ENCODE peak calls at places on chromosomes 12 and 14, in ten cellular contexts. One of them, this sample, is unnamed. For H3K4me1, the result is how much of the 10 kb centered on the place peaks cover.

GRCh38 chr12:725076-725475 is 27.3 kb upstream of the WNK1 start:
- DNase-seq in OCI-LY7: no peak
- DNase-seq in mesendoderm: no peak
- DNase-seq in fibroblast of lung: no peak
- DNase-seq in upper lobe of right lung: no peak
- DNase-seq in aorta: no peak
- DNase-seq in heart right ventricle: no peak
- DNase-seq in H9: no peak
- DNase-seq in CD8-positive, alpha-beta T cell: no peak
- DNase-seq in PC-3: no peak
- DNase-seq in this sample: no peak

GRCh38 chr12:45637706-45638105 is 91.8 kb upstream of the ARID2 start:
- DNase-seq in OCI-LY7: no peak
- DNase-seq in mesendoderm: no peak
- DNase-seq in fibroblast of lung: peak
- DNase-seq in upper lobe of right lung: no peak
- DNase-seq in aorta: no peak
- DNase-seq in heart right ventricle: no peak
- DNase-seq in H9: no peak
- DNase-seq in CD8-positive, alpha-beta T cell: no peak
- DNase-seq in PC-3: peak
- DNase-seq in this sample: no peak

GRCh38 chr14:32372154-32372553 is 43.1 kb downstream of the AKAP6 start:
- DNase-seq in OCI-LY7: no peak
- DNase-seq in mesendoderm: no peak
- DNase-seq in fibroblast of lung: peak
- DNase-seq in upper lobe of right lung: no peak
- DNase-seq in aorta: no peak
- DNase-seq in heart right ventricle: no peak
- DNase-seq in H9: no peak
- DNase-seq in CD8-positive, alpha-beta T cell: no peak
- DNase-seq in PC-3: peak
- DNase-seq in this sample: no peak

GRCh38 chr12:12432373-12432772 is 75.5 kb downstream of the BORCS5 start:
- DNase-seq in OCI-LY7: no peak
- DNase-seq in mesendoderm: no peak
- DNase-seq in fibroblast of lung: peak
- DNase-seq in upper lobe of right lung: no peak
- DNase-seq in aorta: no peak
- DNase-seq in heart right ventricle: no peak
- DNase-seq in H9: no peak
- DNase-seq in CD8-positive, alpha-beta T cell: no peak
- DNase-seq in PC-3: peak
- DNase-seq in this sample: peak

GRCh38 chr12:2161478-2161877 is 108.7 kb downstream of the CACNA1C start:
- DNase-seq in OCI-LY7: no peak
- DNase-seq in mesendoderm: no peak
- DNase-seq in fibroblast of lung: peak
- DNase-seq in upper lobe of right lung: no peak
- DNase-seq in aorta: peak
- DNase-seq in heart right ventricle: peak
- DNase-seq in H9: no peak
- DNase-seq in CD8-positive, alpha-beta T cell: no peak
- DNase-seq in PC-3: peak
- DNase-seq in this sample: no peak

GRCh38 chr14:49461529-49462401 is 124.4 kb downstream of the RPS29 start:
- DNase-seq in OCI-LY7: peak
- DNase-seq in mesendoderm: peak
- DNase-seq in fibroblast of lung: peak
- DNase-seq in upper lobe of right lung: no peak
- DNase-seq in aorta: no peak
- DNase-seq in heart right ventricle: peak
- DNase-seq in H9: no peak
- DNase-seq in CD8-positive, alpha-beta T cell: peak
- DNase-seq in PC-3: peak
- DNase-seq in this sample: peak

GRCh38 chr14:24216345-24216699 is 456 bp upstream of the MDP1 start:
- DNase-seq in OCI-LY7: no peak
- DNase-seq in mesendoderm: no peak
- DNase-seq in fibroblast of lung: no peak
- DNase-seq in upper lobe of right lung: no peak
- DNase-seq in aorta: no peak
- DNase-seq in heart right ventricle: no peak
- DNase-seq in H9: no peak
- DNase-seq in CD8-positive, alpha-beta T cell: no peak
- DNase-seq in PC-3: no peak
- DNase-seq in this sample: no peak

GRCh38 chr12:104909761-104910160 is 48.3 kb downstream of the SLC41A2 start:
- DNase-seq in OCI-LY7: no peak
- DNase-seq in mesendoderm: peak
- DNase-seq in fibroblast of lung: peak
- DNase-seq in upper lobe of right lung: no peak
- DNase-seq in aorta: no peak
- DNase-seq in heart right ventricle: no peak
- DNase-seq in H9: no peak
- DNase-seq in CD8-positive, alpha-beta T cell: no peak
- DNase-seq in PC-3: no peak
- DNase-seq in this sample: no peak

GRCh38 chr12:46585854-46586621 is 213.5 kb upstream of the SLC38A2 start:
- DNase-seq in OCI-LY7: peak
- DNase-seq in mesendoderm: peak
- DNase-seq in fibroblast of lung: peak
- DNase-seq in upper lobe of right lung: peak
- DNase-seq in aorta: peak
- DNase-seq in heart right ventricle: no peak
- DNase-seq in H9: peak
- DNase-seq in CD8-positive, alpha-beta T cell: peak
- DNase-seq in PC-3: peak
- DNase-seq in this sample: peak

GRCh38 chr12:1488908-1489381 is 105.4 kb downstream of the FBXL14 start:
- DNase-seq in OCI-LY7: no peak
- DNase-seq in mesendoderm: peak
- DNase-seq in fibroblast of lung: peak
- DNase-seq in upper lobe of right lung: no peak
- DNase-seq in aorta: no peak
- DNase-seq in heart right ventricle: no peak
- DNase-seq in H9: no peak
- DNase-seq in CD8-positive, alpha-beta T cell: no peak
- DNase-seq in PC-3: no peak
- DNase-seq in this sample: peak

GRCh38 chr14:37472906-37473305 is 122.1 kb downstream of the FOXA1 start:
- DNase-seq in OCI-LY7: no peak
- DNase-seq in mesendoderm: peak
- DNase-seq in fibroblast of lung: no peak
- DNase-seq in upper lobe of right lung: no peak
- DNase-seq in aorta: no peak
- DNase-seq in heart right ventricle: no peak
- DNase-seq in H9: peak
- DNase-seq in CD8-positive, alpha-beta T cell: no peak
- DNase-seq in PC-3: no peak
- DNase-seq in this sample: no peak

GRCh38 chr12:124286414-124286813 is 8.5 kb upstream of the RFLNA start:
- DNase-seq in OCI-LY7: no peak
- DNase-seq in mesendoderm: no peak
- DNase-seq in fibroblast of lung: peak
- DNase-seq in upper lobe of right lung: no peak
- DNase-seq in aorta: peak
- DNase-seq in heart right ventricle: no peak
- DNase-seq in H9: no peak
- DNase-seq in CD8-positive, alpha-beta T cell: no peak
- DNase-seq in PC-3: no peak
- DNase-seq in this sample: no peak

GRCh38 chr14:74502236-74503019 is 8.9 kb downstream of the ISCA2 start:
- DNase-seq in OCI-LY7: peak
- DNase-seq in mesendoderm: peak
- DNase-seq in fibroblast of lung: peak
- DNase-seq in upper lobe of right lung: no peak
- DNase-seq in aorta: peak
- DNase-seq in heart right ventricle: no peak
- DNase-seq in H9: peak
- DNase-seq in CD8-positive, alpha-beta T cell: no peak
- DNase-seq in PC-3: peak
- DNase-seq in this sample: peak

GRCh38 chr14:58572092-58572853 is 65.5 kb upstream of the DACT1 start:
- DNase-seq in OCI-LY7: no peak
- DNase-seq in mesendoderm: peak
- DNase-seq in fibroblast of lung: peak
- DNase-seq in upper lobe of right lung: no peak
- DNase-seq in aorta: no peak
- DNase-seq in heart right ventricle: no peak
- DNase-seq in H9: no peak
- DNase-seq in CD8-positive, alpha-beta T cell: peak
- DNase-seq in PC-3: peak
- DNase-seq in this sample: peak

GRCh38 chr14:35368583-35368982 is 36.0 kb downstream of the NFKBIA start:
- DNase-seq in OCI-LY7: no peak
- DNase-seq in mesendoderm: no peak
- DNase-seq in fibroblast of lung: peak
- DNase-seq in upper lobe of right lung: no peak
- DNase-seq in aorta: peak
- DNase-seq in heart right ventricle: no peak
- DNase-seq in H9: no peak
- DNase-seq in CD8-positive, alpha-beta T cell: no peak
- DNase-seq in PC-3: no peak
- DNase-seq in this sample: no peak

GRCh38 chr14:102909911-102910310 is 12.6 kb upstream of the AMN start:
- DNase-seq in OCI-LY7: no peak
- DNase-seq in mesendoderm: no peak
- DNase-seq in fibroblast of lung: no peak
- DNase-seq in upper lobe of right lung: no peak
- DNase-seq in aorta: peak
- DNase-seq in heart right ventricle: no peak
- DNase-seq in H9: no peak
- DNase-seq in CD8-positive, alpha-beta T cell: no peak
- DNase-seq in PC-3: no peak
- DNase-seq in this sample: no peak

GRCh38 chr12:14273911-14274306 is 91.6 kb upstream of the ATF7IP start:
- DNase-seq in OCI-LY7: peak
- DNase-seq in mesendoderm: no peak
- DNase-seq in fibroblast of lung: peak
- DNase-seq in upper lobe of right lung: no peak
- DNase-seq in aorta: no peak
- DNase-seq in heart right ventricle: no peak
- DNase-seq in H9: no peak
- DNase-seq in CD8-positive, alpha-beta T cell: no peak
- DNase-seq in PC-3: peak
- DNase-seq in this sample: no peak

GRCh38 chr12:49824886-49825285 is 3.3 kb downstream of the NCKAP5L start:
- DNase-seq in OCI-LY7: no peak
- DNase-seq in mesendoderm: no peak
- DNase-seq in fibroblast of lung: peak
- DNase-seq in upper lobe of right lung: no peak
- DNase-seq in aorta: no peak
- DNase-seq in heart right ventricle: no peak
- DNase-seq in H9: no peak
- DNase-seq in CD8-positive, alpha-beta T cell: no peak
- DNase-seq in PC-3: no peak
- DNase-seq in this sample: no peak
- H3K4me1 ChIP-seq in OCI-LY7: under half
- H3K4me1 ChIP-seq in mesendoderm: under half
- H3K4me1 ChIP-seq in fibroblast of lung: under half
- H3K4me1 ChIP-seq in upper lobe of right lung: half or more
- H3K4me1 ChIP-seq in aorta: under half
- H3K4me1 ChIP-seq in heart right ventricle: half or more
- H3K4me1 ChIP-seq in H9: under half
- H3K4me1 ChIP-seq in CD8-positive, alpha-beta T cell: under half
- H3K4me1 ChIP-seq in PC-3: under half
- H3K4me1 ChIP-seq in this sample: under half

GRCh38 chr14:91351508-91351853 is 66.1 kb downstream of the CCDC88C start:
- DNase-seq in OCI-LY7: peak
- DNase-seq in mesendoderm: no peak
- DNase-seq in fibroblast of lung: no peak
- DNase-seq in upper lobe of right lung: no peak
- DNase-seq in aorta: peak
- DNase-seq in heart right ventricle: no peak
- DNase-seq in H9: no peak
- DNase-seq in CD8-positive, alpha-beta T cell: no peak
- DNase-seq in PC-3: no peak
- DNase-seq in this sample: no peak

GRCh38 chr14:91350813-91351507 is 66.7 kb downstream of the CCDC88C start:
- DNase-seq in OCI-LY7: peak
- DNase-seq in mesendoderm: no peak
- DNase-seq in fibroblast of lung: no peak
- DNase-seq in upper lobe of right lung: no peak
- DNase-seq in aorta: peak
- DNase-seq in heart right ventricle: no peak
- DNase-seq in H9: no peak
- DNase-seq in CD8-positive, alpha-beta T cell: no peak
- DNase-seq in PC-3: no peak
- DNase-seq in this sample: no peak

GRCh38 chr14:91352696-91353692 is 64.6 kb downstream of the CCDC88C start:
- DNase-seq in OCI-LY7: peak
- DNase-seq in mesendoderm: no peak
- DNase-seq in fibroblast of lung: no peak
- DNase-seq in upper lobe of right lung: no peak
- DNase-seq in aorta: peak
- DNase-seq in heart right ventricle: no peak
- DNase-seq in H9: no peak
- DNase-seq in CD8-positive, alpha-beta T cell: no peak
- DNase-seq in PC-3: no peak
- DNase-seq in this sample: no peak

GRCh38 chr14:91350483-91350812 is 67.2 kb downstream of the CCDC88C start:
- DNase-seq in OCI-LY7: peak
- DNase-seq in mesendoderm: no peak
- DNase-seq in fibroblast of lung: no peak
- DNase-seq in upper lobe of right lung: no peak
- DNase-seq in aorta: no peak
- DNase-seq in heart right ventricle: no peak
- DNase-seq in H9: no peak
- DNase-seq in CD8-positive, alpha-beta T cell: no peak
- DNase-seq in PC-3: no peak
- DNase-seq in this sample: no peak

GRCh38 chr14:91352101-91352500 is 65.5 kb downstream of the CCDC88C start:
- DNase-seq in OCI-LY7: peak
- DNase-seq in mesendoderm: no peak
- DNase-seq in fibroblast of lung: peak
- DNase-seq in upper lobe of right lung: peak
- DNase-seq in aorta: peak
- DNase-seq in heart right ventricle: peak
- DNase-seq in H9: no peak
- DNase-seq in CD8-positive, alpha-beta T cell: no peak
- DNase-seq in PC-3: no peak
- DNase-seq in this sample: no peak
- H3K4me1 ChIP-seq in OCI-LY7: half or more
- H3K4me1 ChIP-seq in mesendoderm: under half
- H3K4me1 ChIP-seq in fibroblast of lung: under half
- H3K4me1 ChIP-seq in upper lobe of right lung: under half
- H3K4me1 ChIP-seq in aorta: under half
- H3K4me1 ChIP-seq in heart right ventricle: under half
- H3K4me1 ChIP-seq in H9: under half
- H3K4me1 ChIP-seq in CD8-positive, alpha-beta T cell: half or more
- H3K4me1 ChIP-seq in PC-3: under half
- H3K4me1 ChIP-seq in this sample: under half

GRCh38 chr14:104102282-104102914 is 16.9 kb downstream of the ASPG start:
- DNase-seq in OCI-LY7: no peak
- DNase-seq in mesendoderm: no peak
- DNase-seq in fibroblast of lung: no peak
- DNase-seq in upper lobe of right lung: no peak
- DNase-seq in aorta: no peak
- DNase-seq in heart right ventricle: no peak
- DNase-seq in H9: no peak
- DNase-seq in CD8-positive, alpha-beta T cell: no peak
- DNase-seq in PC-3: no peak
- DNase-seq in this sample: no peak
- H3K4me1 ChIP-seq in OCI-LY7: under half
- H3K4me1 ChIP-seq in mesendoderm: under half
- H3K4me1 ChIP-seq in fibroblast of lung: under half
- H3K4me1 ChIP-seq in upper lobe of right lung: under half
- H3K4me1 ChIP-seq in aorta: under half
- H3K4me1 ChIP-seq in heart right ventricle: under half
- H3K4me1 ChIP-seq in H9: under half
- H3K4me1 ChIP-seq in CD8-positive, alpha-beta T cell: under half
- H3K4me1 ChIP-seq in PC-3: under half
- H3K4me1 ChIP-seq in this sample: under half

GRCh38 chr12:4288296-4289019 is 14.9 kb downstream of the CCND2 start:
- DNase-seq in OCI-LY7: no peak
- DNase-seq in mesendoderm: no peak
- DNase-seq in fibroblast of lung: no peak
- DNase-seq in upper lobe of right lung: no peak
- DNase-seq in aorta: no peak
- DNase-seq in heart right ventricle: no peak
- DNase-seq in H9: no peak
- DNase-seq in CD8-positive, alpha-beta T cell: no peak
- DNase-seq in PC-3: no peak
- DNase-seq in this sample: no peak
- H3K4me1 ChIP-seq in OCI-LY7: under half
- H3K4me1 ChIP-seq in mesendoderm: under half
- H3K4me1 ChIP-seq in fibroblast of lung: under half
- H3K4me1 ChIP-seq in upper lobe of right lung: under half
- H3K4me1 ChIP-seq in aorta: under half
- H3K4me1 ChIP-seq in heart right ventricle: half or more
- H3K4me1 ChIP-seq in H9: under half
- H3K4me1 ChIP-seq in CD8-positive, alpha-beta T cell: half or more
- H3K4me1 ChIP-seq in PC-3: under half
- H3K4me1 ChIP-seq in this sample: under half